ENCODE peak calls at places on chromosomes 7 and 10, in four cellular contexts. U is choroid plexus epithelial cell, Q is heart left ventricle, G is fibroblast of pulmonary artery. W is an unnamed sample.

GRCh38 chr7:117827861-117828260 is 45.4 kb downstream of the CTTNBP2 start:
- DNase-seq in U (peak; percentile 67), Q (no peak), G (peak; percentile 14), W (peak; percentile 44)

GRCh38 chr7:151045262-151045661 is 3.1 kb upstream of the ASIC3 start:
- DNase-seq in U (no peak), Q (no peak), G (no peak), W (no peak)

GRCh38 chr10:94677691-94678090 is 5.8 kb upstream of the CYP2C18 start:
- DNase-seq in U (peak; percentile 2), Q (no peak), G (no peak), W (no peak)

GRCh38 chr7:30247546-30248386 is 36.6 kb upstream of the ZNRF2 start:
- DNase-seq in U (no peak), Q (no peak), G (peak; percentile 17), W (no peak)

GRCh38 chr10:107542016-107542415 is 377.5 kb upstream of the SORCS1 start:
- DNase-seq in U (no peak), Q (no peak), G (no peak), W (no peak)

GRCh38 chr10:118501637-118502440 is 93.6 kb downstream of the PRLHR start:
- DNase-seq in U (peak; percentile 46), Q (no peak), G (peak; percentile 87), W (peak; percentile 35)

GRCh38 chr7:117907058-117907633 is 33.9 kb upstream of the CTTNBP2 start:
- DNase-seq in U (no peak), Q (no peak), G (no peak), W (no peak)

GRCh38 chr7:137882806-137883205 is 36.0 kb upstream of the DGKI start:
- DNase-seq in U (no peak), Q (no peak), G (no peak), W (peak; percentile 30)

GRCh38 chr7:99975782-99976521 is at the start of gene AZGP1:
- DNase-seq in U (peak; percentile 13), Q (peak; percentile 48), G (no peak), W (no peak)

GRCh38 chr7:44368455-44368854 is 43.1 kb upstream of the CAMK2B start:
- DNase-seq in U (no peak), Q (no peak), G (no peak), W (no peak)

GRCh38 chr7:30548762-30549344 is 44.2 kb upstream of the GGCT start:
- DNase-seq in U (peak; percentile 86), Q (peak; percentile 62), G (peak; percentile 82), W (peak; percentile 70)

GRCh38 chr10:22666287-22667092 is 47.9 kb downstream of the PIP4K2A start:
- DNase-seq in U (peak; percentile 81), Q (no peak), G (peak; percentile 57), W (peak; percentile 48)

GRCh38 chr10:32961892-32962369 is 3.9 kb upstream of the ITGB1 start:
- DNase-seq in U (peak; percentile 94), Q (no peak), G (peak; percentile 92), W (peak; percentile 77)

GRCh38 chr10:5043716-5044115 is 40.1 kb upstream of the AKR1C2 start:
- DNase-seq in U (peak; percentile 85), Q (no peak), G (peak; percentile 64), W (no peak)

GRCh38 chr7:43307522-43307921 is 195.1 kb downstream of the HECW1 start:
- DNase-seq in U (peak; percentile 68), Q (no peak), G (no peak), W (no peak)

GRCh38 chr7:95302976-95303375 is 21.4 kb downstream of the PON1 start:
- DNase-seq in U (no peak), Q (no peak), G (no peak), W (no peak)

GRCh38 chr7:150937848-150938561 is 40.1 kb downstream of the KCNH2 start:
- DNase-seq in U (peak; percentile 36), Q (no peak), G (peak; percentile 33), W (peak; percentile 3)

GRCh38 chr7:112410087-112410486 is 40.2 kb upstream of the IFRD1 start:
- DNase-seq in U (peak; percentile 71), Q (no peak), G (peak; percentile 47), W (no peak)

GRCh38 chr10:18071591-18071990 is 68.6 kb upstream of the CACNB2 start:
- DNase-seq in U (peak; percentile 4), Q (no peak), G (no peak), W (no peak)

GRCh38 chr10:80289451-80290287 is at the start of gene MAT1A:
- DNase-seq in U (peak; percentile 19), Q (no peak), G (peak; percentile 10), W (no peak)

GRCh38 chr7:70829221-70830059 is 302.5 kb upstream of the GALNT17 start:
- DNase-seq in U (peak; percentile 58), Q (peak; percentile 46), G (peak; percentile 66), W (peak; percentile 67)

GRCh38 chr10:60086862-60087261 is 180.5 kb upstream of the CCDC6 start:
- DNase-seq in U (no peak), Q (no peak), G (no peak), W (no peak)

GRCh38 chr10:119872860-119873671 is 423 bp upstream of the MCMBP start:
- DNase-seq in U (peak; percentile 80), Q (peak; percentile 90), G (peak; percentile 85), W (peak; percentile 61)

GRCh38 chr10:69684020-69684980 is 54.3 kb downstream of the FAM241B start:
- DNase-seq in U (peak; percentile 64), Q (peak; percentile 29), G (peak; percentile 66), W (peak; percentile 63)

GRCh38 chr7:144827581-144828139 is 8.2 kb downstream of the TPK1 start:
- DNase-seq in U (peak; percentile 96), Q (no peak), G (peak; percentile 92), W (peak; percentile 88)

GRCh38 chr7:98802088-98802780 is 67.6 kb downstream of the TMEM130 start:
- DNase-seq in U (no peak), Q (peak; percentile 44), G (peak; percentile 66), W (peak; percentile 22)

GRCh38 chr7:13898957-13899670 is 90.4 kb downstream of the ETV1 start:
- DNase-seq in U (no peak), Q (no peak), G (no peak), W (no peak)

GRCh38 chr10:99975942-99976809 is 33.6 kb downstream of the DNMBP start:
- DNase-seq in U (peak; percentile 95), Q (peak; percentile 26), G (peak; percentile 92), W (peak; percentile 37)

GRCh38 chr7:48251766-48252165 is 80.5 kb downstream of the ABCA13 start:
- DNase-seq in U (no peak), Q (no peak), G (peak; percentile 11), W (no peak)

GRCh38 chr10:63767512-63767911 is 246.3 kb downstream of the REEP3 start:
- DNase-seq in U (no peak), Q (no peak), G (peak; percentile 63), W (peak; percentile 34)

GRCh38 chr7:7702826-7703225 is 15.6 kb downstream of the RPA3 start:
- DNase-seq in U (no peak), Q (no peak), G (no peak), W (no peak)

GRCh38 chr10:124492266-124492665 is 30.6 kb downstream of the LHPP start:
- DNase-seq in U (no peak), Q (no peak), G (no peak), W (no peak)

GRCh38 chr10:25113231-25114035 is 61.4 kb upstream of the GPR158 start:
- DNase-seq in U (peak; percentile 89), Q (peak; percentile 72), G (peak; percentile 89), W (peak; percentile 68)

GRCh38 chr10:27530477-27530876 is 26.4 kb downstream of the RAB18 start:
- DNase-seq in U (no peak), Q (no peak), G (no peak), W (no peak)
- TF ChIP-seq CTCF in U (no peak), Q (no peak), G (no peak), W (no peak)

GRCh38 chr10:109895848-109896247 is 27.5 kb downstream of the XPNPEP1 start:
- DNase-seq in U (no peak), Q (no peak), G (no peak), W (no peak)

GRCh38 chr10:109898007-109898406 is 25.3 kb downstream of the XPNPEP1 start:
- DNase-seq in U (no peak), Q (no peak), G (no peak), W (no peak)

GRCh38 chr10:109899578-109900355 is 23.5 kb downstream of the XPNPEP1 start:
- DNase-seq in U (peak; percentile 59), Q (no peak), G (peak; percentile 88), W (no peak)

GRCh38 chr10:109895095-109895818 is 28.1 kb downstream of the XPNPEP1 start:
- DNase-seq in U (peak; percentile 73), Q (peak; percentile 78), G (peak; percentile 52), W (peak; percentile 71)

GRCh38 chr10:109898666-109899577 is 24.4 kb downstream of the XPNPEP1 start:
- DNase-seq in U (peak; percentile 53), Q (peak; percentile 65), G (no peak), W (peak; percentile 57)
- TF ChIP-seq CTCF in U (no peak), Q (no peak), G (no peak), W (no peak)

DNA sequence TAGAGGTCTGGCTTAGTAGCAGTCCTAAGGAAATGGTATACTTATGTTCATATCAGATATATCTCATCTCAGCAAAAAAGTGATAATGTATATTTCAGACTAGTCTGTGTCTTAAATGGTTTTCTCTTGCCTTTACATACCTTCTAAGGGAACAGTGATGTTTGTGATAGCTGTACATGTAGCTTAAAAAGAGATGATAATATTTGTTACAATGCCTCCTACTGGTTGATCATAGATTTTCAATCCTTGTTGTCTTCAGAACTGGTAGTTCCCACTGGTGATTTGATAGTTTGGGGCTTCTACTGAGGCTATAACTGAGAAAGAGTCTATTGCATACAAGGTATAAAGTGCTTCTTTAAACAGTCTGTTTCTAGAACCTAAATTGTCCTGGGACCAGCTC is 90.1 kb downstream of the BTRC start:
- DNase-seq in U (peak; percentile 54), Q (no peak), G (peak; percentile 37), W (no peak)
- TF ChIP-seq CTCF in U (peak; percentile 50), Q (no peak), G (peak; percentile 36), W (peak; percentile 34)

GRCh38 chr7:77459311-77459726 is 43.2 kb upstream of the GSAP start:
- DNase-seq in U (no peak), Q (no peak), G (no peak), W (no peak)

GRCh38 chr7:77461842-77462241 is 45.7 kb upstream of the GSAP start:
- DNase-seq in U (no peak), Q (no peak), G (no peak), W (no peak)

GRCh38 chr7:77461246-77461645 is 45.1 kb upstream of the GSAP start:
- DNase-seq in U (peak; percentile 42), Q (no peak), G (no peak), W (no peak)

GRCh38 chr7:77458786-77459185 is 42.6 kb upstream of the GSAP start:
- DNase-seq in U (peak; percentile 42), Q (no peak), G (peak; percentile 50), W (no peak)

GRCh38 chr7:77460057-77460486 is 43.9 kb upstream of the GSAP start:
- DNase-seq in U (no peak), Q (no peak), G (no peak), W (no peak)
- TF ChIP-seq CTCF in U (peak; percentile 43), Q (no peak), G (peak; percentile 15), W (peak; percentile 48)

DNA sequence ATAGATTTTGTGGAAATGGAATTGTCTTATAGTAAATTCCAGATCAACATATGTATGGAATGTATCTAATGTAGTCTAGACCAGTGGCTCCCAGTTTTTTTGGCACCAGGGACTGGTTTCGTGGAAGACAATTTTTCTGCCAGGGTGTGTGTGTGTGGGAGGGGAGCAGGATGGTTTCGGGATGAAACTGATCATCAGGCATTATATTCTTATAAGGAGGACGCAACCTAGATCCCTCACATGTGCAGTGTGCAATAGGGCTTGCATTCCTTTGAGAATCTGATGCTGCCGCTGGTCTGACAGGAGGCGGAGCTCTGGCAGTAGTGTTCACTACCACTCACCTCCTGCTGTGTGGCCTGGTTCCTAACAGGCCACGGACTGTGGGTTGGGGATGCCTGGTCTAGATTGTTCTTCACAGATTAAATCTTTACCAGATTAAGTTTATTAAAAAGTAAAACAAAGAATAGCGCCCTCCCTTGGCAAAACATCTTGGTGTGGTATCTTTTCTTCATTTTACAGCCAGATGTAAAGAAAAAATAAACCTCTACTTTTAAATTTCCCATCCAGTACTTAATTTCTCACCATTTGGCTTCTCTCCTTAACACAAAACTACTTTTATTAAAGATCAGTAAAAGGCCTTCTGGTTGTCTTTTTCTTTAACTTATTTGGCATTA is 48.4 kb downstream of the SEPTIN7 start:
- DNase-seq in U (peak; percentile 80), Q (no peak), G (peak; percentile 55), W (peak; percentile 66)
- TF ChIP-seq CTCF in U (peak; percentile 17), Q (no peak), G (no peak), W (peak; percentile 3)

W was measured in brain microvascular endothelial cell.